ENCODE peak calls at places on chromosome 12, in eight cellular contexts. G is breast epithelium, M is HFF-Myc, B is psoas muscle, E is BE2C, P is AG04450, V is stomach, S is type B pancreatic cell. K is an unnamed sample.

GRCh38 chr12:64572241-64572640 is 38.1 kb upstream of the RASSF3 start:
- DNase-seq in G (no peak), M (no peak), B (no peak), E (no peak), P (no peak), V (no peak), S (no peak), K (no peak)

GRCh38 chr12:47222960-47223847 is 143.4 kb upstream of the AMIGO2 start:
- DNase-seq in G (no peak), M (no peak), B (no peak), E (no peak), P (no peak), V (no peak), S (no peak), K (no peak)

GRCh38 chr12:51240971-51241370 is 2.3 kb downstream of the DAZAP2 start:
- DNase-seq in G (no peak), M (no peak), B (no peak), E (no peak), P (peak), V (no peak), S (no peak), K (no peak)

GRCh38 chr12:55737581-55738112 is 5.3 kb upstream of the GDF11 start:
- DNase-seq in G (no peak), M (no peak), B (no peak), E (no peak), P (no peak), V (no peak), S (no peak), K (no peak)

GRCh38 chr12:116996648-116997047 is 85.9 kb downstream of the FBXW8 start:
- DNase-seq in G (no peak), M (no peak), B (no peak), E (peak), P (no peak), V (no peak), S (no peak), K (no peak)

GRCh38 chr12:56084958-56085543 is 5.1 kb downstream of the ERBB3 start:
- DNase-seq in G (no peak), M (no peak), B (peak), E (peak), P (no peak), V (peak), S (no peak), K (no peak)

GRCh38 chr12:3320881-3321509 is 170.0 kb upstream of the PRMT8 start:
- DNase-seq in G (no peak), M (no peak), B (no peak), E (no peak), P (no peak), V (no peak), S (no peak), K (no peak)

GRCh38 chr12:42002563-42002962 is 142.1 kb downstream of the GXYLT1 start:
- DNase-seq in G (no peak), M (no peak), B (no peak), E (no peak), P (no peak), V (no peak), S (no peak), K (no peak)

GRCh38 chr12:56645201-56645716 is 525 bp downstream of the ATP5F1B start:
- DNase-seq in G (no peak), M (no peak), B (peak), E (no peak), P (no peak), V (no peak), S (no peak), K (no peak)

GRCh38 chr12:24839268-24839791 is 109.6 kb downstream of the BCAT1 start:
- DNase-seq in G (no peak), M (no peak), B (no peak), E (no peak), P (no peak), V (no peak), S (no peak), K (no peak)

GRCh38 chr12:126944684-126945083 is 1322.3 kb upstream of the TMEM132C start:
- DNase-seq in G (no peak), M (no peak), B (no peak), E (no peak), P (no peak), V (no peak), S (no peak), K (no peak)

GRCh38 chr12:65561798-65562382 is 262.4 kb upstream of the HMGA2 start:
- DNase-seq in G (no peak), M (no peak), B (no peak), E (no peak), P (peak), V (no peak), S (no peak), K (no peak)

GRCh38 chr12:57530396-57531142 is 7.9 kb downstream of the MBD6 start:
- DNase-seq in G (no peak), M (no peak), B (no peak), E (no peak), P (no peak), V (no peak), S (no peak), K (no peak)

GRCh38 chr12:32181498-32182175 is 75.0 kb downstream of the BICD1 start:
- DNase-seq in G (no peak), M (peak), B (no peak), E (peak), P (no peak), V (no peak), S (no peak), K (no peak)

GRCh38 chr12:1993871-1994371 is 10.3 kb downstream of the DCP1B start:
- DNase-seq in G (no peak), M (no peak), B (no peak), E (no peak), P (peak), V (no peak), S (no peak), K (no peak)

GRCh38 chr12:69701821-69702220 is 2.7 kb upstream of the BEST3 start:
- DNase-seq in G (no peak), M (no peak), B (no peak), E (no peak), P (no peak), V (no peak), S (no peak), K (no peak)

GRCh38 chr12:57319678-57320469 is 68.9 kb upstream of the STAC3 start:
- DNase-seq in G (no peak), M (no peak), B (no peak), E (no peak), P (no peak), V (no peak), S (no peak), K (no peak)

GRCh38 chr12:96441811-96442210 is 41.6 kb upstream of the CDK17 start:
- DNase-seq in G (no peak), M (no peak), B (no peak), E (no peak), P (no peak), V (no peak), S (no peak), K (no peak)

GRCh38 chr12:774051-774614 is 21.8 kb downstream of the WNK1 start:
- DNase-seq in G (no peak), M (no peak), B (no peak), E (no peak), P (no peak), V (no peak), S (no peak), K (no peak)

GRCh38 chr12:5480218-5480952 is 48.5 kb downstream of the NTF3 start:
- DNase-seq in G (no peak), M (no peak), B (no peak), E (no peak), P (peak), V (no peak), S (peak), K (no peak)

DNA sequence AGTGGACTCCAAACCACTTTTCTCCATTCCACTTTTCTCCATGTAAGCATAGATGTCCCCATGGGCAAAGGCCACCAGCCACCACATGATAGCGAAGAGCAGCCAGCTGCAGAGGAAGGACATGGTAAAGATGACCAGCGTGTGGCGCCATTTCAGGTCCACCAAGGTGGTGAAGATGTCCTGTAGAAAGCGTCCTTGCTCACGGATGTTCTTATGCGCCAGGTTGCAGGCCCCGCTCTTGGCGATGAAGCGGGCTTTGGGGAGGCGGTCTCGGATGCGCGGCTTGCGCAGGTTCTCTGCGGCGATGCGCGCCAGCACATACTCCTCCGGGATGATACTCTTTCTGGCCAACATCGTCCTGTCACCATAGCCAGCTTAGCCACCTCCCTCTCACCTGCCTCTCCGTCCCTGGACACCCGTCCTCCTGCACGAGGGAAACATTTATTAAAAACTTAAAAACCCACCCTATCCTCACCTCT is 1.2 kb downstream of the KCNJ8 start:
- DNase-seq in G (no peak), M (no peak), B (peak), E (peak), P (no peak), V (no peak), S (peak), K (no peak)
- TF ChIP-seq CTCF in G (no peak), M (peak), B (no peak), E (peak), P (peak), V (peak), S (peak), K (no peak)

DNA sequence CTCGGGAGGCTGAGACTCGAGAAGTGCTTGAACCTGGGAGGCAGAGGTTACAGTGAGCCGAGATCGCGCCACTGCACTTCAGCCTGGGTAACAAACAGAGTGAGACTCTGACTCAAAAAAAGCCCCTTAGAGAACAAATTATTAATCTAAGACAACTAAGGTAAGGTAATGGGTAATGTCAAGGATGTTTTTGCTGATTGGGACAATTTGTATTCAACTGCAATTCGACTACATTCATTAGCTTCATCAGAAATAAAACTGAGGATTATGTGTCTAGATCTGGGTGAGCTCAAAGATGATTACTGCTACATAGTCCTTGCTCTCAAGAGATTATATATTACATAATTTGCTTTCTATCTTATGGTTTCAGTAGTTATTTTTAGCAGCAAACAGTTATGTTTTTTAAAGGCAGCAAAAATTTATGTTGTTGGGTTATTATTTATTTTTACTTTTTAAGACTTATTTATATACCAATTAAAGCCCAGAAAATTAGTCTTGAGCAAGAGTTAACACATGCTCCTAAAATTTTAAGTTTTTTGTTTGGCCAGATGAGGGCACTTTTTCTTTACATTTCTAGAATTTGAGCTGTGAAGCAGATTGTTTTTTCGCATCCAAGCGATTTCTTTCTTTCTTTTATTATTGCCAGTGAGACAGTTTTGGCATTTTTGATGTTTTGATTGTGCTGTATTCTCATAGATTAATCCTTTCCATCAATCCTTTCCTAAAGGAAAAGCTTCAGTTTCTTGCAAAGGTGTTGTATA is 52.3 kb downstream of the PLEKHA5 start:
- DNase-seq in G (no peak), M (no peak), B (no peak), E (no peak), P (no peak), V (no peak), S (no peak), K (no peak)
- TF ChIP-seq CTCF in G (no peak), M (no peak), B (no peak), E (no peak), P (peak), V (no peak), S (peak), K (no peak)

DNA sequence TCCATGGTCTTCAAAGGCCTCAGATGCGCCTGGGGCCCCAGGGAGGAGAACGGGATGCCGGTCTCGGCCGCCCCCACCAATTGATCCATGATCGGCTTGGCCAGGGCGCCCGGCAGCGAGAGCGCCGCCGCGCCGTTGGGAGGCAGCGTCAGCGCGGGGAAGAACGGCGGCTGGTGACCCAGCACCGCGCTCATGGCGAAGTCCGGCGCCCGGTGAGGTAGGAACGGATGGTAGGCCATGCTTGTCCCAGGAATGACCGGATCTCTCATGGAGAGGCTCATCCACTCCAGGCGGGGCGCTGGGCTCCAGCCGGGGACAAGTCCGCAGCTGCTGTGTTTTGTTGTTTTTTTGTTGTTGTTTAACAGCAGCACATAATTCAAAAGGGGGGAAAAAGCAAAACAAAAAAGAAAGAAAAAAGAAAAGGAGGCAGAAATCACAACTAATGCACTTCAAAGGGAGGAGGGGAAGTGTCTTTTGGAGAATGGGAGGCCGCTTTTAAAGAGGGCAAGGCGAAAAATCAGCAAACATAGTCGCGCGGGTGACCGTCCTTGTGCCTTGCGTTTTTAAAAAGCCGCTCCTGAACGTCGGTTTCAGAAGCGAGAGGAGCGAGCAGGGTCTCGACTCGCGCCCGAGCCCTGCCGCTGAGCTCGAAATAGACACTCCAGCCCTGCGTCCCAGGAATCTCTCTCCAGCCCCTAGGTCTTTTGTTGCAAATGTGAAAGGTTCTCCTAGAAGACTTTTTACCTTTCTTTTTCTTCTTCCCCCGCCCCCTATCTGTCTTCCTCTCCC is 861 bp downstream of the TBX3 start:
- DNase-seq in G (no peak), M (no peak), B (no peak), E (no peak), P (no peak), V (peak), S (no peak), K (no peak)
- TF ChIP-seq CTCF in G (no peak), M (no peak), B (peak), E (no peak), P (no peak), V (no peak), S (no peak), K (no peak)

GRCh38 chr12:89708793-89709156 is at the start of gene ATP2B1:
- DNase-seq in G (peak), M (no peak), B (peak), E (peak), P (peak), V (peak), S (peak), K (peak)
- TF ChIP-seq CTCF in G (no peak), M (no peak), B (no peak), E (no peak), P (peak), V (no peak), S (peak), K (no peak)

DNA sequence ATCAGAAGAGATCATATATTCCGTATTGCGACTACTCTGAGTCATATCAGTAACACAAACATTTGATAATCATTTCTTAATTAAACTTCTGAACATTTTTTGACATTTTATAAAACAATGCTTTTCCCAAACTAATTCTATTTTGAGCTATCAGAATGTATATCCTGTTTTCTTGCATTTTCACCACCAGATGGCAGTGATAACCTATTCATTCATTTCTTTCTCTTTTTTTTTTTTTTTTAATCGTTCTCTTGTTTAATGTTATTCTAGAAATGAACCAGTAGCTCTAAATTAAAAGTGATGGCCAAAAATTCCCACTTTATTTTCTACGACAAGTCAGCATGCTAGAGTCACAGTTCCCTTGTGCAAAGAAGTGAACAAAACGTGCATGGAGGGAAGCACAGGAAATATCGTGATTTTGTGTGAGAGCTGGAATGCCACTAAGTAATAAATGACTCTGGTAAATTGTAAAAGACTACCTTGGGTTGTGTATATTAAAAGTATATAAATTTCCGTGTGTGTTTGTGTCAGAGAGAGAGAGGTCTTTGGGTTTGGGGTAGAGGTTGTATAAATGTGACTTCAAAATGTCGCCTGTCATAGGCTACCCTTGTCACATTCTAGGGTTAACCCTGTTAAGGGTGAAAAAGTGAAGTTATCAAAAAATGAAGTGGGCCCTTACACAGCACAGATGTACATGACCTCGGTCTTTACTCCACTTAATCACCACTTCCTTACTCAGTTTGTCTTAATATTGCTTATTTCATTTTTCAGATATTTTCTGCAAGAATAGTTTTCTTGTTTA is 40.4 kb upstream of the LDHB start:
- DNase-seq in G (no peak), M (peak), B (no peak), E (no peak), P (peak), V (no peak), S (no peak), K (no peak)
- TF ChIP-seq CTCF in G (peak), M (peak), B (peak), E (peak), P (peak), V (peak), S (peak), K (no peak)

GRCh38 chr12:48758186-48758585 is 30.7 kb downstream of the ADCY6 start:
- DNase-seq in G (no peak), M (no peak), B (no peak), E (no peak), P (no peak), V (no peak), S (no peak), K (no peak)
- TF ChIP-seq CTCF in G (no peak), M (no peak), B (no peak), E (no peak), P (no peak), V (no peak), S (no peak), K (no peak)

DNA sequence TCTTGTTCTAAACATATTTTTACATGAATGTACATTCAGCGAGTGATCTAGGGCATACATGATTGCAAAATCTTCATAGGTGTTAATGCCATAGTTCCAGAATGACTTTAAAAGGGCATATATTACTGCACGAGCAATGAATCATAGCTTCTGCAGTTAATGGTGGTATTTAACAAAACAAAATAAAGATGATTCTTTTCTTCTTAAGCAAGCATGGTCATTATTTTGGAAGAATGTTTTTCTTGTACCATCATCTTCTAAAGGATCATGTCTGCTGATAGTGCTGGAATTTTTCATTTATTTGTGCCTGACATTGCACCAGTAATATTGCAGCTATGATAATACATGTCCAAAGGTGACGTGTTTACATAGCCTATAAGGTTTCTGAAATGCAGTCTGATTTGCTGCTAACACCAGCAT is 388.6 kb downstream of the CCDC91 start:
- DNase-seq in G (no peak), M (no peak), B (no peak), E (no peak), P (no peak), V (no peak), S (no peak), K (no peak)
- TF ChIP-seq CTCF in G (no peak), M (no peak), B (no peak), E (no peak), P (no peak), V (no peak), S (no peak), K (no peak)

K was measured in omental fat pad.